ENCODE peak calls at places on chromosomes 2 and 18, in five cellular contexts. L is progenitor cell of endocrine pancreas, E is AG09309, R is uterus, S is lower lobe of right lung. P is an unnamed sample.

GRCh38 chr2:151051584-151052220 is 210.0 kb downstream of the RBM43 start:
- DNase-seq in L (no peak), S (no peak), R (peak; percentile 14), E (no peak), P (peak; percentile 34)

GRCh38 chr2:25161055-25161781 is 7.2 kb downstream of the POMC start:
- DNase-seq in L (no peak), E (no peak), R (peak; percentile 31), S (peak; percentile 88), P (no peak)

GRCh38 chr2:37601569-37601968 is 69.9 kb downstream of the CDC42EP3 start:
- DNase-seq in L (no peak), E (no peak), R (no peak), S (no peak), P (no peak)

GRCh38 chr18:54740146-54740844 is 88.0 kb upstream of the RAB27B start:
- DNase-seq in L (no peak), S (no peak), E (no peak), R (no peak), P (no peak)

GRCh38 chr2:152646775-152647174 is 70.5 kb downstream of the PRPF40A start:
- DNase-seq in L (no peak), E (peak; percentile 89), S (no peak), R (no peak), P (peak; percentile 34)

GRCh38 chr2:177392373-177393246 is at the start of gene AGPS:
- DNase-seq in S (peak; percentile 92), R (peak; percentile 50), E (no peak), L (peak; percentile 62), P (no peak)

GRCh38 chr18:77634495-77634894 is 384.8 kb downstream of the GALR1 start:
- DNase-seq in R (no peak), L (no peak), E (no peak), S (no peak), P (no peak)

GRCh38 chr2:142857247-142858154 is 20.0 kb upstream of the KYNU start:
- DNase-seq in L (no peak), E (no peak), R (no peak), S (no peak), P (no peak)

GRCh38 chr2:70779911-70780580 is 10.4 kb downstream of the FIGLA start:
- DNase-seq in R (no peak), E (no peak), S (no peak), L (no peak), P (no peak)

GRCh38 chr18:46408334-46408987 is 248.6 kb downstream of the LOXHD1 start:
- DNase-seq in S (no peak), L (no peak), E (no peak), R (no peak), P (no peak)

GRCh38 chr2:120594856-120595685 is 140.6 kb upstream of the GLI2 start:
- DNase-seq in L (no peak), E (no peak), S (no peak), R (no peak), P (no peak)

GRCh38 chr18:6155707-6156106 is 259.0 kb downstream of the L3MBTL4 start:
- DNase-seq in R (no peak), S (no peak), L (no peak), E (no peak), P (no peak)

GRCh38 chr2:161415467-161416293 is 417 bp upstream of the TBR1 start:
- DNase-seq in S (no peak), E (no peak), L (no peak), R (no peak), P (no peak)

GRCh38 chr2:106885981-106886915 is at the start of gene ST6GAL2:
- DNase-seq in S (no peak), R (no peak), E (no peak), L (peak; percentile 24), P (no peak)

GRCh38 chr2:96907405-96908041 is 37.6 kb upstream of the SEMA4C start:
- DNase-seq in E (no peak), L (no peak), R (peak; percentile 92), S (peak; percentile 65), P (no peak)

GRCh38 chr18:75418293-75418692 is 9.2 kb downstream of the SMIM21 start:
- DNase-seq in L (no peak), R (no peak), E (no peak), S (no peak), P (no peak)

GRCh38 chr2:62817995-62818713 is 112.6 kb downstream of the EHBP1 start:
- DNase-seq in L (no peak), S (no peak), R (no peak), E (no peak), P (no peak)

GRCh38 chr2:126777620-126777978 is 121.1 kb upstream of the TEX51 start:
- DNase-seq in E (no peak), R (no peak), S (no peak), L (no peak), P (no peak)
- TF ChIP-seq CTCF in E (no peak), R (no peak), S (no peak), L (no peak), P (no peak)

DNA sequence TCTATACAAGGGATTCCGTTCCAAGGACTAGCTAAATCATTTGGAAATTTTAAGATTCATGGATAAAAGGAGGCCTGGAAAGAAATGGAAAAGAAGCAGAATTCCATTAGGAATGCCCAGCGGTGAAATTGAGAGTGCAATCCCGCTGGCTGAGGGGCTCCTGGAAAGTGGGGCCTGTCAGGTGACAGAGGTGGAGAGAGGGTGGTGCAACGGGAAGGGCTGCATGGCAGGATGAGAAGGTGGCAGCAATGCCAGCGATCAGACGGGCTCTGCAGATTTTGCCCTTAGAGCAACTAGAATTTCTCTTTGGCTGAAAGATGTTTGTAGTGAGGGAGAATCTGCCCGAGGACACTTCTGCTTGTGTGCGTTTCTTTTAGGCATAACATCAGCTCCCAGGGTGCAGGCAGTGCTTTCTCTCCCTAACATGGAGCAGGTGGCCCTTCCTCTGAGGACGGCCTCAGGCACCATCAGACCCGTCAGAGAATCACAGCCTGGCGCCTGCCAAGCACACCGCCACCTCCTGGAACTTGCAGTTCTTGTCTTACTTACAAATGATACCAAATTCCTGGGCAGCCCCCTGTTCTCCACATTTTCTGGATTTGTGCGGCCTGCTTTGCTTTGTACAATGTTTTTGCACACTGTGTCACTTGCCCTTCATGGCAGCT is 261.6 kb downstream of the NDUFA10 start:
- DNase-seq in L (no peak), S (no peak), E (no peak), R (no peak), P (no peak)
- TF ChIP-seq CTCF in L (peak; percentile 21), S (no peak), E (peak; percentile 6), R (no peak), P (peak; percentile 4)

DNA sequence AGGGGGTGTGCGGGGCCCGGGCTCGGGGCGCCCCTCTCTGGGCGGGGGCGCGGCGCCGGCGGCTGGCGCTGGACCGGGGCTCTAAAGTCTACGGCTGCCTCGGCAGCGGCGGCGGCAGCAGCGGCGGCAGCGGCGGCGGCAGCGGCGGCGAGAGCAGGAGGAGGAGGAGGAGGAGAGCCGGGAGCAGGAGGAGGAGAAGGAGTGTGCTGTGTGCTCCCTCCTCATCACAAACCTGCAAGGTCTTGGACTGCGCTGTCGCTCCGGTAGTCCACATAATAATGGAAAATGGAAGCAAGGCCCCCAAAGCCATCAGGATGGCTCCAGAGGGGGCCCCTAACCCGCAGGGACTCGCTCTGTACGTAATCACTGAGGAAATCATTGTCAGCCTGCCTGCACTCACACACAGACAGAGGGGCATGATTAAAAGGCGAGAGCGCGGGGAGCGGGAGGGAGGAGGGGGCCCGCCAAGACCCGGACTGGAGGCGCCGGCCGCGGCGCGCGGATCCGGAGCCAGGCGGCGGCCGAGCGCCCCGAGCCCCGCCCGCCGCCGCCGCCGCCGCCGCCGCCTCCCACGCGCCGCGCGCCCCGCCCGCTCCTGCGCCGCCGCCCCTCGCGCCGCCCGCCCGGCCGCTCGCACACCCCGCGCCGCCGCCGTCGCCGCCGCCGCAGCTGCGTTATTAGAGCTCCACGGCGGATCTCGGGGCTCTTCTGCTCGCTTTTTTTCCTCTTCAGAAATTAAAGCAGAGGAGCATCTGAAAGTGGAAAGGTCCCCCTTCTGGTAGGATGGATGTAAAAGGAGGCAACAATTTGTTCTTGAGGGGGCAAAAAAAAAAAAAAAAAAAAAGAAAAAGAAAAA is at the start of gene ZNF521:
- DNase-seq in L (peak; percentile 69), E (peak; percentile 52), S (peak; percentile 79), R (peak; percentile 92), P (peak; percentile 79)
- TF ChIP-seq CTCF in L (peak; percentile 33), E (peak; percentile 52), S (peak; percentile 23), R (no peak), P (peak; percentile 40)

GRCh38 chr2:128486640-128487375 is 168.1 kb upstream of the HS6ST1 start:
- DNase-seq in L (no peak), E (no peak), S (no peak), R (no peak), P (no peak)
- TF ChIP-seq CTCF in L (no peak), E (no peak), S (no peak), R (no peak), P (no peak)

GRCh38 chr2:33694904-33695303 is 95.8 kb upstream of the FAM98A start:
- DNase-seq in L (no peak), S (no peak), R (no peak), E (no peak), P (no peak)

GRCh38 chr2:33696234-33696633 is 97.1 kb upstream of the FAM98A start:
- DNase-seq in L (no peak), S (no peak), E (no peak), R (no peak), P (no peak)
- TF ChIP-seq CTCF in L (no peak), S (no peak), E (no peak), R (no peak), P (no peak)

GRCh38 chr2:180358458-180358857 is 351.4 kb upstream of the CWC22 start:
- DNase-seq in L (no peak), R (no peak), S (no peak), E (no peak), P (no peak)
- TF ChIP-seq CTCF in L (no peak), R (no peak), S (no peak), E (peak; percentile 8), P (no peak)

DNA sequence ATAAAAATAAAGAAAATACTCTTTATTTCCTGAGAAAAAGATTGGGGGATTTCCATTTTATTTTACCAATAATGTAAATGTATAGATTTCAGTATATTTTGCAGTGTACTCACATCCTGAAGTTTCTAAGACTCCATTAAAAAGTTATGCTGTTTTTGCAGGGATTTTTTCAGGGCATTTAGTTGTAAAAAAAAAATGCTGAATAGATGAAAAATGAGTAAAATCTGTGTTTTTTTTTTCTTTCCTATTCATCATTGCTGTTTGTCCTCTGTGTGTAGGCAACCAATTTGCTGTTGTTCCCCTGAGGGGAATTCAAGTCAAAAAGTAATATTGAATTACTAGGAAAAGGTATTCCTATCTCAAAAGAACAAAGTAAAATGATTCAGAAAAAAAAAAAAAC is 66.3 kb downstream of the MEIS1 start:
- DNase-seq in E (no peak), L (no peak), S (no peak), R (no peak), P (no peak)
- TF ChIP-seq CTCF in E (no peak), L (no peak), S (no peak), R (no peak), P (no peak)

P was measured in astrocyte of the cerebellum.